ENCODE peak calls at places on chromosomes 12 and 14, in four cellular contexts. U is SK-N-SH, L is body of pancreas, H is mesothelial cell of epicardium. T is an unnamed sample.

GRCh38 chr14:61927015-61927414 is 164.8 kb downstream of the SNAPC1 start:
- DNase-seq in L (no peak), U (no peak), H (no peak), T (no peak)

GRCh38 chr14:75275598-75275997 is 3.0 kb upstream of the FOS start:
- DNase-seq in U (no peak), H (no peak), L (no peak), T (no peak)

GRCh38 chr12:89706551-89707348 is 1.9 kb downstream of the ATP2B1 start:
- DNase-seq in H (no peak), U (peak), L (peak), T (no peak)

GRCh38 chr12:55068416-55069010 is 48.7 kb downstream of the NEUROD4 start:
- DNase-seq in L (peak), H (no peak), U (peak), T (no peak)

GRCh38 chr14:64465208-64465821 is at the start of gene AKAP5:
- DNase-seq in L (peak), H (peak), U (peak), T (no peak)

GRCh38 chr12:114272071-114272470 is 133.9 kb downstream of the TBX5 start:
- DNase-seq in H (no peak), L (no peak), U (no peak), T (no peak)

GRCh38 chr14:52338282-52338681 is 24.2 kb downstream of the PTGER2 start:
- DNase-seq in U (no peak), H (no peak), L (no peak), T (no peak)

GRCh38 chr14:22370084-22370847 is 218.8 kb downstream of the DAD1 start:
- DNase-seq in L (peak), U (no peak), H (no peak), T (no peak)

GRCh38 chr14:74963705-74964271 is 8.4 kb upstream of the PGF start:
- DNase-seq in H (no peak), L (no peak), U (no peak), T (no peak)

GRCh38 chr12:11882301-11883019 is 188.3 kb upstream of the BCL2L14 start:
- DNase-seq in U (no peak), L (no peak), H (no peak), T (no peak)

GRCh38 chr14:29243355-29243754 is 476.8 kb downstream of the FOXG1 start:
- DNase-seq in H (no peak), L (no peak), U (no peak), T (no peak)

GRCh38 chr12:57180321-57180989 is 33.0 kb upstream of the LRP1-AS start:
- DNase-seq in H (no peak), L (no peak), U (no peak), T (no peak)

GRCh38 chr12:14629832-14630688 is 62.4 kb upstream of the PLBD1 start:
- DNase-seq in U (peak), H (peak), L (peak), T (peak)

GRCh38 chr14:89283327-89284060 is 133.5 kb downstream of the FOXN3 start:
- DNase-seq in H (no peak), U (no peak), L (no peak), T (no peak)

GRCh38 chr12:4134833-4135597 is 138.5 kb upstream of the CCND2 start:
- DNase-seq in H (no peak), U (no peak), L (no peak), T (no peak)

GRCh38 chr14:79641371-79641770 is 569.9 kb downstream of the DIO2 start:
- DNase-seq in H (no peak), U (no peak), L (peak), T (no peak)

GRCh38 chr12:109301643-109302176 is 7.4 kb downstream of the FOXN4 start:
- DNase-seq in L (no peak), U (no peak), H (no peak), T (no peak)

GRCh38 chr12:132610051-132610759 is at the start of gene LRCOL1:
- DNase-seq in U (peak), L (peak), H (no peak), T (no peak)

GRCh38 chr12:53869500-53869899 is 69.1 kb upstream of the HOXC13 start:
- DNase-seq in L (no peak), U (no peak), H (no peak), T (no peak)

GRCh38 chr12:53805067-53805466 is 53.3 kb upstream of the CISTR start:
- DNase-seq in H (no peak), L (no peak), U (no peak), T (no peak)

GRCh38 chr12:30822385-30823139 is 67.8 kb upstream of the CAPRIN2 start:
- DNase-seq in H (peak), L (peak), U (peak), T (peak)

GRCh38 chr14:21042918-21043317 is 756 bp downstream of the RNASE7 start:
- DNase-seq in L (peak), H (no peak), U (no peak), T (no peak)

GRCh38 chr12:128531153-128531552 is 264.2 kb downstream of the TMEM132C start:
- DNase-seq in U (no peak), L (no peak), H (no peak), T (no peak)

GRCh38 chr14:59919582-59920377 is at the start of gene LRRC9:
- DNase-seq in U (peak), L (peak), H (peak), T (no peak)

DNA sequence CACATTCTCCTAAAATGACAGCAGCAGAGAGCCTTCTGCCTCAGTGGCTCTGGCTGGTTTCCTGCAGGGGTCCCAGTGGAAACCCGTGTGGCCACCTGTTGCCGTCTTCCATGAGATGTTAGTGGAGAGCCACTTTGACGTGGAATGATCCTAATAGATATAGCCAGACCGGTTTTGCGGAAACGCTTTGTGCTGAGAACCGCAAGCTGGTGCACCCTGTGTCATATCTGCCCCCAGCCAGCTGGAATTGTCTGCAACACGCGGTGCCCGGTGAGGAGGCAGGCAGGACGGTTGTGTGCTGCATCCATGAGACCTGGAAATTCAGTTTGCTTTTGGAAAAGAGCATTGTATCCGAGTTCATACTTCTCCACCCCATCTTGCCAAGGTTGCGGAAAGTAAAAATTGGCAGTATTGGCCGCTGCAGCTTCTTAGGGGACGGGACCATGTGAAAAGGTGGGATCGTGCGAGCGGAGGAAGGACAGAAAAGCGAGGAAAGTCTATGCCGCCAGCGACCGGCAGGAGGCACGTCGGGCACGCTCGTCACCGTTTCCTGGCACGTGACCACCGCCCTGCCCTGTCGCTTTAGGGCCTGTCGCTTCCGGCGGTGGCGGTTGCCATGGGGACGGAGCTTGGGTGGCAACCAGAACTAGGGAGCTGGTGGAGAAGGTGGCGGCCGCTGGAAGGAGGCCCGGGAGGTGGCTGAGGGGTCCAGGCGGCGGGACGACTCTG is at the start of gene CFAP251:
- DNase-seq in H (peak), U (peak), L (peak), T (peak)
- TF ChIP-seq CTCF in H (peak), U (no peak), L (peak), T (no peak)

DNA sequence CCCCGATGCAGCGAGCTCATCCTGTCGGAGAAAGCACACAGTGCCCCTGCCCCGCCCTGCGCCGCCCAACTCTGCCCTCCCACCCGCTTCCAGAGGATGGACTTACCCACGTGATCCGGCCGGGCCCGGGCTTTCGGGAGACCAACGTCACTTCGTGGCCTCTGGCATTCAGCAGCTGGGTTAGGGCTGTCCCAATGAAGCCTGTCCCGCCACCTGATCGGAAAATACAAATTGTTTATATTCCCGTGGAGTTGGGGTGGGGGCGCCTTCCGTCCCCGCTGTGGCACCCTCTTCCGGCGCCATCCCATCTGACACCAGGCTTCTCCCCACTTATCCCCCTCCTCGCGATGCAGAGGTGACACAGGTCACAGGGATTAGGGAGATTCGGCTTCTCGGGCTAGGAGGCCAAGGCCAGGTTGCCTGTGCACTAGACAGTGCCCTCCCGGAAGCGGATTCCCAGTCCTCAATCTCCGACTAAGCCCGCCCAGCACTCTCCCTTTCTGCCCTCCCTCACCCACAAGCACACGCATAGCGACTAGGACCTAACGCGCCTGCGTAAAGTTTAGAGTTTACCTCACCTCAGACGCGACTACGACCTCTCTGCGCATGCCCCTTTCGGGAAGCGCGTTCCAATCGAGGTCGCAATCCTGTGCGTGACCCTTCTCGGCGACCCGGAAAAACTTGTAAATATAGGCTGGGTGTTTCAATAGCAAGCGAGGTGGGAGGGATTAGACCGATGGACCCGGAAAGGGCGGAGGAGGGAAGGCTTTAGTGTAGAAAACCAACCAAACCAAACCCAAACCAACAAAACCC is at the start of gene SDR39U1:
- DNase-seq in H (peak), U (peak), L (peak), T (peak)
- TF ChIP-seq CTCF in H (no peak), U (no peak), L (peak), T (no peak)

GRCh38 chr14:69358966-69359365 is 39.1 kb downstream of the ERH start:
- DNase-seq in L (no peak), U (no peak), H (no peak), T (no peak)
- TF ChIP-seq CTCF in L (no peak), U (no peak), H (no peak), T (no peak)

GRCh38 chr12:42024495-42024830 is 120.2 kb downstream of the GXYLT1 start:
- DNase-seq in U (no peak), L (no peak), H (no peak), T (no peak)
- TF ChIP-seq CTCF in U (no peak), L (no peak), H (peak), T (no peak)

GRCh38 chr12:104793968-104794367 is 164.1 kb downstream of the SLC41A2 start:
- DNase-seq in U (no peak), H (no peak), L (no peak), T (no peak)

GRCh38 chr12:104792570-104792969 is 165.5 kb downstream of the SLC41A2 start:
- DNase-seq in H (no peak), L (no peak), U (no peak), T (no peak)

GRCh38 chr12:104793280-104793679 is 164.8 kb downstream of the SLC41A2 start:
- DNase-seq in U (no peak), L (peak), H (no peak), T (no peak)

GRCh38 chr12:104788848-104789271 is 169.2 kb downstream of the SLC41A2 start:
- DNase-seq in U (no peak), L (no peak), H (no peak), T (no peak)

GRCh38 chr12:104790296-104791125 is 167.6 kb downstream of the SLC41A2 start:
- DNase-seq in U (peak), L (peak), H (no peak), T (no peak)
- TF ChIP-seq CTCF in U (peak), L (peak), H (peak), T (no peak)

T was measured in omental fat pad.